ENCODE peak calls at places on chromosomes 2 and 18, in four cellular contexts. T is tibial artery, A is tibial nerve, O is body of pancreas. Y is an unnamed sample.

GRCh38 chr2:128628996-128629395 is 310.3 kb upstream of the HS6ST1 start:
- DNase-seq in T (no peak), A (no peak), O (no peak), Y (no peak)

GRCh38 chr2:59892398-59892797 is 661.1 kb downstream of the BCL11A start:
- DNase-seq in T (no peak), A (no peak), O (no peak), Y (no peak)

GRCh38 chr2:168773719-168774521 is 28.5 kb upstream of the NOSTRIN start:
- DNase-seq in T (no peak), A (peak; percentile 13), O (peak; percentile 83), Y (peak; percentile 46)

GRCh38 chr18:58362027-58362575 is 266.8 kb downstream of the ALPK2 start:
- DNase-seq in T (no peak), A (peak; percentile 19), O (peak; percentile 24), Y (no peak)

GRCh38 chr18:64929026-64929425 is 780.1 kb upstream of the LINC00305 start:
- DNase-seq in T (no peak), A (no peak), O (no peak), Y (no peak)

GRCh38 chr18:59929621-59930295 is 30.0 kb downstream of the PMAIP1 start:
- DNase-seq in T (no peak), A (no peak), O (no peak), Y (no peak)

GRCh38 chr2:39350658-39351057 is 86.4 kb downstream of the MAP4K3 start:
- DNase-seq in T (no peak), A (no peak), O (no peak), Y (no peak)

GRCh38 chr2:149894760-149895159 is 307.2 kb upstream of the MMADHC start:
- DNase-seq in T (peak; percentile 62), A (no peak), O (peak; percentile 15), Y (no peak)

GRCh38 chr2:10278763-10279471 is 23.8 kb upstream of the HPCAL1 start:
- DNase-seq in T (peak; percentile 46), A (no peak), O (no peak), Y (no peak)

GRCh38 chr2:17254421-17254820 is 263.8 kb downstream of the RAD51AP2 start:
- DNase-seq in T (no peak), A (no peak), O (no peak), Y (no peak)

GRCh38 chr2:197939787-197940186 is 135.4 kb downstream of the PLCL1 start:
- DNase-seq in T (no peak), A (no peak), O (no peak), Y (no peak)

GRCh38 chr2:197934926-197935274 is 130.5 kb downstream of the PLCL1 start:
- DNase-seq in T (no peak), A (no peak), O (no peak), Y (no peak)

GRCh38 chr2:197938555-197938954 is 134.2 kb downstream of the PLCL1 start:
- DNase-seq in T (no peak), A (no peak), O (no peak), Y (no peak)

GRCh38 chr2:197940346-197940745 is 136.0 kb downstream of the PLCL1 start:
- DNase-seq in T (no peak), A (no peak), O (no peak), Y (no peak)

DNA sequence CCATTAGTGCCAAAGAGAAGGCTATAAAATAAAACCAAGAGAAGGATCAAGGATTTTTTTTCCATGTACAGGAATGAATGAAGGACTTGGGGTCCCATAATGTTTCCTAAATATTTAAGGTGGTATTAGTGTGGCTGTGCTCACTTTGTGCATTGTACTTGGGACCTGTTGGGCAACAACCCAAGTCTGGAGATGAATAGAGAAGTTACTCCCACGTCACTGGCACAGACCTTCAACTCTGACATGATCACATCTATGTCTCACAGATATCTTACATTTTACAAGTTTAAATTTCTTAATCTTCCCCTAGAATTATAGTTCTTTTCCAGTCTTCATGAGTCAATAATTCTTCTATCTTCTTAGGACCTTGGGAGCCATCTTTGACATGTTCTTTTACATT is 133.4 kb downstream of the PLCL1 start:
- DNase-seq in T (no peak), A (no peak), O (no peak), Y (no peak)
- H3K4me3 ChIP-seq in T (no peak overlapping the region), A (no peak overlapping the region), O (no peak overlapping the region), Y (no peak overlapping the region)

GRCh38 chr2:73856214-73856613 is 27.5 kb downstream of the STAMBP start:
- DNase-seq in T (no peak), A (no peak), O (no peak), Y (no peak)

GRCh38 chr2:73850009-73850408 is 21.2 kb downstream of the STAMBP start:
- DNase-seq in T (no peak), A (no peak), O (no peak), Y (no peak)

GRCh38 chr2:73852020-73852419 is 23.3 kb downstream of the STAMBP start:
- DNase-seq in T (no peak), A (no peak), O (no peak), Y (no peak)

GRCh38 chr2:73855526-73855925 is 26.8 kb downstream of the STAMBP start:
- DNase-seq in T (no peak), A (no peak), O (no peak), Y (no peak)

DNA sequence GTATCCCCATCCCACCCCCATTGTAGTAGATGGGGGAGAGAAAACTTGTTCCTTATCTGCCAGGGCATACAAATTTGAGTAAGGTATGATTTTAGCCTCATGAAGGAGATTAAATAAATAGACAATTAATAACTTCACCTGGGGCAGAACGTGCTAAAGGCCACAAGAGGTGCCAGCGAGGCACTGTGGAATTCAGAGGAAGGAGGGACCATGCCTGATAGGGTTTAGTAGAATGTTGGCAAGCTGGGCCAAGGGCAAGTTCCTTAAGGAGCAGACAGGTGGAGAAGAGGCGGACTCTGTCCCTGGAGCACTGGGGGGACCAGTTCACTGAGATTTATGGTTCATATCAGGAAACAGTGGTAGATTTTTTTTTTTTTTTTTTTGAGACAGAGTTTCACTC is 22.5 kb downstream of the STAMBP start:
- DNase-seq in T (no peak), A (no peak), O (peak; percentile 3), Y (no peak)
- TF ChIP-seq CTCF in T (no peak), A (no peak), O (peak; percentile 16), Y (peak; percentile 32)

GRCh38 chr2:232846055-232846454 is 24.0 kb upstream of the SNORC start:
- DNase-seq in T (no peak), A (no peak), O (no peak), Y (no peak)
- H3K4me3 ChIP-seq in T (no peak overlapping the region), A (no peak overlapping the region), O (no peak overlapping the region), Y (no peak overlapping the region)

GRCh38 chr2:8526403-8526696 is 155.5 kb upstream of the ID2 start:
- DNase-seq in T (no peak), A (no peak), O (no peak), Y (no peak)

GRCh38 chr2:8525236-8525581 is 156.6 kb upstream of the ID2 start:
- DNase-seq in T (no peak), A (no peak), O (no peak), Y (no peak)

GRCh38 chr2:8527031-8527430 is 154.8 kb upstream of the ID2 start:
- DNase-seq in T (no peak), A (no peak), O (no peak), Y (no peak)

GRCh38 chr2:8524823-8525222 is 157.0 kb upstream of the ID2 start:
- DNase-seq in T (no peak), A (no peak), O (no peak), Y (no peak)

DNA sequence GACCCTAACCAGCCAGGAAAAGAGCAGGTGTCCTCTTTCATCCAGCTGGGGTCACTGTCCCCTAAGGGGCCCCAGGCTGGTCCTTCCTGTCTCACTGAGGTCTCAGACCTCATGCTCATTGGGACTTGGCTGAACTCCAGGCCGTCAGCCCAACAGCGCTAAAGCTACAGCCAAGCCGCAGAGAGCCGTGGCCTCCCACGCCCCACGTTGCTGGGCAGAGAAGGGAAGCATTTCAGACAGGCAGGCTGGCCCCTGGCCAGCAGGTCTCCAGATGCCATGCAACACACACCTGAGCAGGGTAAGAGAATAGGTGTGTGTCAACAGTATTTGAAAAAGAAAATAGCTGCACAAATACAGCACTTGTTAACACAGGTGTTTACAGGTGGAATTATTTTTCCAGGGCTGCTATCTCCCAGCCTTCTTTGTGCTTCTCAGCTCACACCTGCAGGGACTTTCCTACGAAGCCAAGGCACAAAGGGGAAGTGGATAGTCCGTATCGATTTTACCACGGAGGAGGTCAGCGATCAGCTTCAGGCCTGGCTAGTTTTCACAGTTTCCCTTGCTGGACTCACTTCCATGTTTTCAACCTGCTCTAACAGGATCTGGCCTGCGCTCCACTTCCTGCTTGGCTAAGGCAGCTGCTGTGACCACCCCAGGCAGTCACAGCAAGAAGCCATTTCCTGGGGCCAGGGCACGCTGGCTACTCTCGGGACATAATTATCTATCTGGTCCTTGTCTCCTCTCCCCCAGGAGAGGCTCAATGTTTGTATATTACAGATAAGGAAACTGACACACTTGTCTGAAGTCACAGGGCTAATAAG is 156.1 kb upstream of the ID2 start:
- DNase-seq in T (peak; percentile 84), A (peak; percentile 61), O (peak; percentile 95), Y (peak; percentile 52)
- TF ChIP-seq CTCF in T (no peak), A (no peak), O (peak; percentile 50), Y (peak; percentile 31)

GRCh38 chr2:152335851-152336102 is 803 bp downstream of the FMNL2 start:
- DNase-seq in T (peak; percentile 68), A (no peak), O (peak; percentile 4), Y (no peak)
- H3K4me3 ChIP-seq in T (peak overlapping the region; percentile 96), A (peak overlapping the region; percentile 95), O (peak overlapping the region; percentile 79), Y (peak overlapping the region; percentile 58)

DNA sequence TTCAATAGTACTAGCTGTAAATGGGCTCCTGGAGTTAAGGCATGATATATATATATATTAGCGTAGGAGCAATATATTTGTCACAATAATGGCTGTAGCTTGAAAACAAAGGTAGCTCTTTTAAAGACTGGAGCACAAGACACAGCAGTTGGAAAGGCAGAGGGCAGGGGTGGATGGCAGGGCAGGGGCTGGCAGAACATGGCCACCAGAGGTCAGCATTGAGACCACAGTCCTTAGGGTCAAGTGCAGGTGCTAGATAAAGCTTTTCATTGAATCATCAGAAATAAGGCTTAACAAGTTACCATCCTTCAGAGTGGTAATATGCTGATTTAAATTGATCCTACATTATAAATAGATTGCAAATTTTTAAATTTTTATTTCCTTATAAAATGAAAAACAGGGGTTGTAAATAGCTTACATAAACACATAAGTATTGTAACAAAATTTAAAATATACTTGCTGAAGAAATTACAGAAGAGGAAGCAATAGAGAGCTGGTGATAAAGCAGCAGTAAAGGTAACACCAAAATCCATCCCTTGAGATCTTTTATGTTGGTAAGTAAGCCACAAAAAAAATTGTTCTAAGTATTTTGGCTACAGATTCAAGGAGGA is 161.2 kb upstream of the PIEZO2 start:
- DNase-seq in T (no peak), A (peak; percentile 59), O (peak; percentile 42), Y (no peak)
- TF ChIP-seq CTCF in T (peak; percentile 46), A (peak; percentile 32), O (peak; percentile 42), Y (peak; percentile 94)

GRCh38 chr2:146985753-146986152 is 859.1 kb upstream of the ACVR2A start:
- DNase-seq in T (no peak), A (no peak), O (no peak), Y (no peak)
- H3K4me3 ChIP-seq in T (no peak overlapping the region), A (no peak overlapping the region), O (no peak overlapping the region), Y (no peak overlapping the region)

GRCh38 chr18:14085770-14086458 is 46.3 kb downstream of the ZNF519 start:
- DNase-seq in T (no peak), A (no peak), O (no peak), Y (no peak)

GRCh38 chr18:14089781-14090180 is 42.5 kb downstream of the ZNF519 start:
- DNase-seq in T (no peak), A (no peak), O (no peak), Y (peak; percentile 67)

GRCh38 chr18:14086459-14087231 is 45.6 kb downstream of the ZNF519 start:
- DNase-seq in T (no peak), A (no peak), O (peak; percentile 17), Y (no peak)

GRCh38 chr18:14092625-14093361 is 39.4 kb downstream of the ZNF519 start:
- DNase-seq in T (no peak), A (no peak), O (no peak), Y (no peak)

GRCh38 chr18:14089176-14089575 is 43.1 kb downstream of the ZNF519 start:
- DNase-seq in T (no peak), A (no peak), O (no peak), Y (no peak)
- TF ChIP-seq CTCF in T (no peak), A (no peak), O (no peak), Y (no peak)